ENCODE peak calls at places on chromosome 1, in seven cellular contexts. I, B, C, T, Z, L and A are unnamed samples.

GRCh38 chr1:234913771-234914170 is 214.9 kb downstream of the TOMM20 start:
- DNase-seq in I (no peak), B (no peak), C (no peak), T (peak), Z (no peak), L (no peak), A (no peak)

GRCh38 chr1:221272940-221273339 is 393.7 kb downstream of the HLX start:
- DNase-seq in I (no peak), B (no peak), C (peak), T (peak), Z (no peak), L (no peak), A (no peak)

GRCh38 chr1:155910621-155911121 is 478 bp downstream of the RIT1 start:
- DNase-seq in I (no peak), B (peak), C (peak), T (peak), Z (no peak), L (peak), A (no peak)

GRCh38 chr1:1050577-1051052 is 23.5 kb downstream of the RNF223 start:
- DNase-seq in I (no peak), B (no peak), C (no peak), T (no peak), Z (no peak), L (no peak), A (no peak)

GRCh38 chr1:181356505-181357340 is 126.6 kb upstream of the CACNA1E start:
- DNase-seq in I (no peak), B (no peak), C (no peak), T (no peak), Z (no peak), L (no peak), A (no peak)

GRCh38 chr1:109788695-109789521 is 25.2 kb upstream of the EPS8L3 start:
- DNase-seq in I (no peak), B (no peak), C (no peak), T (peak), Z (peak), L (no peak), A (no peak)

GRCh38 chr1:17425806-17426205 is 13.7 kb downstream of the RCC2 start:
- DNase-seq in I (no peak), B (no peak), C (no peak), T (no peak), Z (no peak), L (no peak), A (no peak)

GRCh38 chr1:14944471-14944981 is 209.0 kb upstream of the TMEM51 start:
- DNase-seq in I (no peak), B (no peak), C (no peak), T (no peak), Z (no peak), L (no peak), A (no peak)

GRCh38 chr1:35564884-35565741 is 7.5 kb downstream of the NCDN start:
- DNase-seq in I (no peak), B (no peak), C (no peak), T (no peak), Z (no peak), L (no peak), A (no peak)

GRCh38 chr1:222099746-222100145 is 357.9 kb upstream of the DUSP10 start:
- DNase-seq in I (no peak), B (no peak), C (no peak), T (no peak), Z (no peak), L (no peak), A (no peak)

GRCh38 chr1:234258071-234258470 is 115.2 kb upstream of the COA6 start:
- DNase-seq in I (no peak), B (no peak), C (no peak), T (no peak), Z (no peak), L (no peak), A (no peak)

GRCh38 chr1:15504436-15504835 is 19.6 kb downstream of the CASP9 start:
- DNase-seq in I (no peak), B (no peak), C (no peak), T (no peak), Z (no peak), L (no peak), A (no peak)

GRCh38 chr1:43206721-43207228 is 34.6 kb downstream of the CFAP57 start:
- DNase-seq in I (no peak), B (no peak), C (peak), T (peak), Z (no peak), L (peak), A (no peak)

GRCh38 chr1:28553229-28553930 is 495 bp downstream of the TRNAU1AP start:
- DNase-seq in I (peak), B (peak), C (peak), T (peak), Z (no peak), L (peak), A (peak)

DNA sequence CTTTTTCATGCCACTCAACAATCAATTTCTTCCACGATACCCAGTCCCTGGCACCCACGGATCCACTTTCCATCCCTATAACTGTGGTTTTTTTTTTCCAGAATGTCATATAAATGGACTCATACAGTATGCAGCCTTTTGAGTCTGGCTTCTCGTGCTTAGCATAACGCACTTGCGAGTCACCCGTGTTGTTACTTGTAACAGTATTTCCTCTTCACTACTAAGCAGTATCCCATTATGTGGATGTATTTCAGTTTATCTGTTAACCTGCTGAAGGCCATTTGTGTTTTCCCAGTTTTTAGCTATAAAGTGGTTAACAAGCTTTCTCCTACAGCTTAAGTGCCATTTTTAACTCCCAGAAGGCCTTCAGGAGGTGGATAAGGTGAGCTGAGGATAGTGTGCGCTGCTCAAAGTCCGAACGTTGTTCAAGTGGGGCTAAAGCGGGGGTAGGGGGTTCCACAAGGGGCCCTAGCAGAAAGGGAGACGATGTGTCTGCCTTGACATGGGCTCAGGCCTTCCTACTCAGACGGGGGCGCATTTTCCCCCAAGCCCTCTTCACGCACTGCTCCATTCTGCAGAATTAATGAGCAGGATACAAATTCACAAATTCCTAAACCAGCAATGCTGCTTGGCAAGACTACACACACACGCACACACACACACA is 770 bp downstream of the ADAR start:
- DNase-seq in I (no peak), B (no peak), C (peak), T (no peak), Z (no peak), L (peak), A (peak)
- TF ChIP-seq CTCF in I (no peak), B (no peak), C (no peak), T (peak), Z (no peak), L (no peak), A (no peak)

GRCh38 chr1:20271498-20272400 is 18.9 kb upstream of the VWA5B1 start:
- DNase-seq in I (no peak), B (peak), C (peak), T (no peak), Z (no peak), L (no peak), A (no peak)
- TF ChIP-seq CTCF in I (no peak), B (no peak), C (no peak), T (peak), Z (no peak), L (peak), A (no peak)

DNA sequence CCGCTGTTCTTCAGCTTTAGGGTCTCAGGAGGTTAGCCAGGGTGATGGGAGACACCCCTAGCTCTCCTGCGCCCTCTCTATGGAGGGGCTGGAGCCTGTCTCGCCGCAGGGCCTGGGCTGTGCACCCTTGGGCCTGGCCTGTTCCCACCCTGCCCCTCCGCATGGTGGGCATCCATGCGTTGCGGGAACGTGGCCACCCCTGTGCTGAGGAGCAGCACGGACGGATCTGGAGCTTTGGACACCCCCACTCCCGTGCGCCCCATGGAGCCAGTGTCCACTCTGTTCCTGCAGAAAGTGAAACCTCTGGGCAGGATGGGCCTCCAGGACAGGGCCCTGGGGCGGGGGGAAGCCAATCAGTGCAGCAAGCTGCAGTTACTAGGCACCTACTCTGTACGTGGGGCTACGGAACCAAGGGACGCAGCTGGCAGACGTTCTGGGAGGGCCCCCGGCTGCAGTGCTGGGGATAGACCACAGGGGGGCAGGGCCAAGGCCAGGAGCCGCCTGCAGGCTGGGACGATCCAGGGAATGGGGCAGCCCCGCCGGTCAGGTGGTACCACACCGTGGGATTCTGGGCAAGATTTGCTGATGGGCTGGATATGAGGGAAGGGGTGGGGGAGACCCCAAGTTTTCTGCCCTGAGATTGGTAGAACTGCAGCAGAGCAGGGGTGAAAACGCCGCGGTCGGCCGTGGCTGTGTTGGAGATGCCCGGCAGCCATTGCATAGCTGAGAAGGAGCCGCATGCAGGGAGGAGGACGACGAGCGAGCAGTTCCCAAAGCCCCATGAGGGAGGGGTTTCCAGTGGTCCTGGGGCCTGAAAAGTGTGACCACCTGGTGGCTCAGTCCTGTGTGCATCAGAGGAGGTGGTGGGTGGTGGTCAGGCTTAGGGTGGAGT is 43.3 kb downstream of the TP73 start:
- DNase-seq in I (peak), B (peak), C (peak), T (peak), Z (no peak), L (peak), A (no peak)
- TF ChIP-seq CTCF in I (peak), B (peak), C (peak), T (peak), Z (peak), L (peak), A (peak)

DNA sequence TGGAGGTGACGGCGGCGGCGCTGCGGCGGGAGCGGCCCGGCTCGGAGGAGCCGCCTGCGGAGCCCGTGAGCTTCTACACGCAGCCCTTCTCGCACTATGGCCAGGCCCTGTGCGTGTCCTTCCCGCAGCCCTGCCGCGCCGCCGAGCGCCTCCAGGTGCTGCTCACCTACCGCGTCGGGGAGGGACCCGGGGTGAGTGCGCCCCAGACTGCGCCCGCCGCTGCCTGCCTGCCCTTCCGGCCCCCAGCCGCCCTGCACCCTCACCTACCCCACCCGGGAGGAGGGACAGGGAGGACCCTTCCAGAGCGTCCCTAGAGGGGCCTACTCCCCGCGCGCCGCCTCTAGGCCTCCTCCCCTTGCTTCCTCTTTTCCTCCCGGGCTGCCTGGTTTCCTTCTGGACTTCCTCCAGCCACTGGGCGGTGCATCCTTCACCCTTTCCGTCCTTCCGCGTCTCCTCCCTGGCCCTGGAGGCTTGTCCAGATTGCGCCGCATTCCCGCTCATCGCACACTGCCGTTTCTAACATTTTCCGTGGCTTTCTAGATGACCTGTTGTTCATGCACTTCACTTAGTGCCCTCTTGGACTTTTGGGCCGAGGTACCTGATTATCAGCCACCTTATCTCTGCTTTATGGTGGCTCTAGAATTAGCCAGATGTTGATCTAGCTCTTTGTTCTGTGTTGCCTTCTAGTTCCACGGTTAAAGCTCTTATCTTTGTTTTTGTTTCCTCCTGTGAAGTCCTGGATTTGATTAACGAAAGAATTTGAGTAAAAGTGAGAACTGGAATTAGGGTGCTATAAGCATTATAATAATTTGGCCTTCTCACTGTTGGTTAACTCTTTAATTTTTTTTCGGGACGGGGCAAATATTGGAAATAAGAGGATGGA is 716 bp downstream of the RNPEP start:
- DNase-seq in I (peak), B (peak), C (peak), T (peak), Z (peak), L (peak), A (peak)
- TF ChIP-seq CTCF in I (no peak), B (no peak), C (peak), T (peak), Z (no peak), L (peak), A (no peak)

GRCh38 chr1:96872757-96873156 is 151.2 kb downstream of the PTBP2 start:
- DNase-seq in I (no peak), B (no peak), C (no peak), T (peak), Z (no peak), L (no peak), A (no peak)
- TF ChIP-seq CTCF in I (no peak), B (no peak), C (no peak), T (peak), Z (no peak), L (peak), A (no peak)

GRCh38 chr1:4960336-4960735 is 305.9 kb downstream of the AJAP1 start:
- DNase-seq in I (no peak), B (no peak), C (no peak), T (no peak), Z (no peak), L (no peak), A (no peak)

GRCh38 chr1:4961935-4962645 is 307.7 kb downstream of the AJAP1 start:
- DNase-seq in I (no peak), B (no peak), C (no peak), T (no peak), Z (no peak), L (no peak), A (no peak)

GRCh38 chr1:4960782-4961475 is 306.5 kb downstream of the AJAP1 start:
- DNase-seq in I (no peak), B (no peak), C (no peak), T (no peak), Z (no peak), L (no peak), A (no peak)

GRCh38 chr1:4957027-4957426 is 302.6 kb downstream of the AJAP1 start:
- DNase-seq in I (no peak), B (no peak), C (no peak), T (no peak), Z (no peak), L (no peak), A (no peak)

GRCh38 chr1:4959216-4959615 is 304.8 kb downstream of the AJAP1 start:
- DNase-seq in I (no peak), B (no peak), C (no peak), T (no peak), Z (peak), L (no peak), A (no peak)
- TF ChIP-seq CTCF in I (no peak), B (no peak), C (no peak), T (no peak), Z (no peak), L (no peak), A (no peak)

DNA sequence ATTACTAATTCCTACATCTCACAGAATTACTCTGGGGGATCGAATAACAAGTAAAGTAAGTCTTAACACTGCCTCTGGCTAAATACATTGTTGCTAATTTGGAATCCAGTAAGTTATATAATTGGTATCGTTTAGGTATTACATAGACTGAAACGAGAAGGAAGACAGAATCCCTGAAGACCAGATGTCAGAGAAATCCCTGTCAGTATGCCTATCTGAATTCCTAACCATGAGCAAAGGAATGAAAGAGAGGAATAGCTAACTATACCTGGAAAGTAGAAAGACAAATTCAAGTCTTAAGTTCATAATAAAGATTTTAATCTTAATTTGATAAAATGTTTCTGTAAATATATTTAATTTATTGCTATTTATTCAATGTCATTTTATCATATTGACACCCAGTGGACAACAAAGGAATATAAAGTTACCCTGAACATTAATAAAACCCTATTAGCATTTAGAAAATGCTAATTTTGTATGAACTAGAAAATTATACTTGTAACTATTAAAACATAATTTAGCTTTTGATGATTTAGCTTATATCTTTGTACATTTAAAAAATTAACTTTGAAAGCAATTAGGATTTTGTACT is 11.4 kb downstream of the DEPDC1 start:
- DNase-seq in I (no peak), B (no peak), C (no peak), T (no peak), Z (no peak), L (no peak), A (no peak)
- TF ChIP-seq CTCF in I (no peak), B (no peak), C (no peak), T (no peak), Z (no peak), L (no peak), A (no peak)

GRCh38 chr1:32010246-32010645 is 3.4 kb upstream of the KHDRBS1 start:
- DNase-seq in I (no peak), B (no peak), C (no peak), T (no peak), Z (no peak), L (no peak), A (no peak)

GRCh38 chr1:32014937-32015363 is 1.3 kb downstream of the KHDRBS1 start:
- DNase-seq in I (no peak), B (no peak), C (no peak), T (no peak), Z (no peak), L (no peak), A (no peak)

GRCh38 chr1:32012709-32013385 is 821 bp upstream of the KHDRBS1 start:
- DNase-seq in I (no peak), B (no peak), C (no peak), T (no peak), Z (no peak), L (no peak), A (no peak)

GRCh38 chr1:32014199-32014936 is 700 bp downstream of the KHDRBS1 start:
- DNase-seq in I (peak), B (peak), C (peak), T (peak), Z (peak), L (peak), A (peak)

GRCh38 chr1:32013386-32014198 is at the start of gene KHDRBS1:
- DNase-seq in I (peak), B (peak), C (peak), T (peak), Z (peak), L (peak), A (peak)
- TF ChIP-seq CTCF in I (no peak), B (no peak), C (no peak), T (no peak), Z (no peak), L (no peak), A (no peak)

GRCh38 chr1:31788825-31789256 is 24.7 kb upstream of the ADGRB2 start:
- DNase-seq in I (no peak), B (no peak), C (peak), T (no peak), Z (no peak), L (peak), A (no peak)

GRCh38 chr1:31787261-31787660 is 23.1 kb upstream of the ADGRB2 start:
- DNase-seq in I (no peak), B (peak), C (no peak), T (no peak), Z (no peak), L (no peak), A (no peak)

GRCh38 chr1:31786366-31787060 is 22.4 kb upstream of the ADGRB2 start:
- DNase-seq in I (no peak), B (peak), C (no peak), T (no peak), Z (no peak), L (no peak), A (no peak)

GRCh38 chr1:31788138-31788824 is 24.1 kb upstream of the ADGRB2 start:
- DNase-seq in I (peak), B (peak), C (peak), T (peak), Z (peak), L (peak), A (peak)

GRCh38 chr1:31787786-31788137 is 23.6 kb upstream of the ADGRB2 start:
- DNase-seq in I (no peak), B (no peak), C (no peak), T (no peak), Z (no peak), L (no peak), A (no peak)
- TF ChIP-seq CTCF in I (no peak), B (no peak), C (no peak), T (no peak), Z (no peak), L (no peak), A (no peak)